ENCODE peak calls at places on chromosomes 2 and 18, in four cellular contexts. One of them, this sample, is unnamed. For H3K4me1 and H3K36me3, the result is how much of the 10 kb centered on the place peaks cover.

GRCh38 chr18:27599202-27599829 is 414.2 kb upstream of the CHST9 start:
- DNase-seq in CD8-positive, alpha-beta T cell: no peak
- DNase-seq in psoas muscle: peak
- DNase-seq in upper lobe of right lung: no peak
- DNase-seq in this sample: no peak

GRCh38 chr2:214130115-214130514 is 280.7 kb upstream of the VWC2L start:
- DNase-seq in CD8-positive, alpha-beta T cell: no peak
- DNase-seq in upper lobe of right lung: no peak
- DNase-seq in psoas muscle: no peak
- DNase-seq in this sample: no peak

GRCh38 chr2:172285010-172285621 is 142.3 kb upstream of the ITGA6 start:
- DNase-seq in psoas muscle: no peak
- DNase-seq in CD8-positive, alpha-beta T cell: no peak
- DNase-seq in upper lobe of right lung: no peak
- DNase-seq in this sample: no peak

GRCh38 chr2:74429487-74430451 is 8.2 kb downstream of the WDR54 start:
- DNase-seq in CD8-positive, alpha-beta T cell: no peak
- DNase-seq in upper lobe of right lung: peak
- DNase-seq in psoas muscle: no peak
- DNase-seq in this sample: no peak

GRCh38 chr2:69619725-69620124 is 23.8 kb downstream of the AAK1 start:
- DNase-seq in upper lobe of right lung: no peak
- DNase-seq in CD8-positive, alpha-beta T cell: no peak
- DNase-seq in psoas muscle: no peak
- DNase-seq in this sample: no peak

GRCh38 chr2:129820908-129821307 is 158.6 kb upstream of the RAB6C start:
- DNase-seq in CD8-positive, alpha-beta T cell: no peak
- DNase-seq in psoas muscle: no peak
- DNase-seq in upper lobe of right lung: no peak
- DNase-seq in this sample: no peak

GRCh38 chr18:839224-840079 is 27.4 kb upstream of the YES1 start:
- DNase-seq in CD8-positive, alpha-beta T cell: peak
- DNase-seq in upper lobe of right lung: peak
- DNase-seq in psoas muscle: peak
- DNase-seq in this sample: peak

GRCh38 chr18:55732227-55733106 is 144.5 kb upstream of the TCF4 start:
- DNase-seq in upper lobe of right lung: no peak
- DNase-seq in psoas muscle: no peak
- DNase-seq in CD8-positive, alpha-beta T cell: no peak
- DNase-seq in this sample: no peak

GRCh38 chr18:60246606-60247005 is 126.0 kb downstream of the MC4R start:
- DNase-seq in psoas muscle: no peak
- DNase-seq in CD8-positive, alpha-beta T cell: no peak
- DNase-seq in upper lobe of right lung: no peak
- DNase-seq in this sample: no peak

GRCh38 chr2:178870703-178871102 is 63.5 kb upstream of the TTN start:
- DNase-seq in upper lobe of right lung: no peak
- DNase-seq in psoas muscle: peak
- DNase-seq in CD8-positive, alpha-beta T cell: no peak
- DNase-seq in this sample: no peak

GRCh38 chr2:210477496-210477895 is 937 bp upstream of the LANCL1 start:
- DNase-seq in CD8-positive, alpha-beta T cell: no peak
- DNase-seq in psoas muscle: no peak
- DNase-seq in upper lobe of right lung: no peak
- DNase-seq in this sample: no peak

GRCh38 chr2:146665801-146666200 is 1179.0 kb upstream of the ACVR2A start:
- DNase-seq in psoas muscle: no peak
- DNase-seq in CD8-positive, alpha-beta T cell: no peak
- DNase-seq in upper lobe of right lung: no peak
- DNase-seq in this sample: no peak

GRCh38 chr18:47935321-47935720 is 4.9 kb upstream of the SMAD2 start:
- DNase-seq in CD8-positive, alpha-beta T cell: no peak
- DNase-seq in upper lobe of right lung: no peak
- DNase-seq in psoas muscle: no peak
- DNase-seq in this sample: no peak

GRCh38 chr18:78586596-78586995 is 393.0 kb upstream of the SALL3 start:
- DNase-seq in CD8-positive, alpha-beta T cell: no peak
- DNase-seq in psoas muscle: no peak
- DNase-seq in upper lobe of right lung: no peak
- DNase-seq in this sample: no peak

GRCh38 chr2:66596229-66596628 is 161.3 kb downstream of the MEIS1 start:
- DNase-seq in psoas muscle: no peak
- DNase-seq in upper lobe of right lung: no peak
- DNase-seq in CD8-positive, alpha-beta T cell: no peak
- DNase-seq in this sample: no peak

GRCh38 chr2:45946023-45946422 is 294.5 kb downstream of the PRKCE start:
- DNase-seq in CD8-positive, alpha-beta T cell: no peak
- DNase-seq in upper lobe of right lung: no peak
- DNase-seq in psoas muscle: no peak
- DNase-seq in this sample: no peak

GRCh38 chr2:8264981-8265380 is 416.9 kb upstream of the ID2 start:
- DNase-seq in psoas muscle: no peak
- DNase-seq in CD8-positive, alpha-beta T cell: no peak
- DNase-seq in upper lobe of right lung: no peak
- DNase-seq in this sample: no peak

GRCh38 chr2:65722028-65722427 is 289.6 kb upstream of the SPRED2 start:
- DNase-seq in psoas muscle: peak
- DNase-seq in upper lobe of right lung: no peak
- DNase-seq in CD8-positive, alpha-beta T cell: no peak
- DNase-seq in this sample: no peak

GRCh38 chr18:24200494-24200893 is 61.6 kb downstream of the CABYR start:
- DNase-seq in upper lobe of right lung: no peak
- DNase-seq in CD8-positive, alpha-beta T cell: no peak
- DNase-seq in psoas muscle: no peak
- DNase-seq in this sample: no peak

GRCh38 chr2:216017365-216017764 is 4.0 kb upstream of the MREG start:
- DNase-seq in psoas muscle: no peak
- DNase-seq in upper lobe of right lung: no peak
- DNase-seq in CD8-positive, alpha-beta T cell: no peak
- DNase-seq in this sample: peak

GRCh38 chr2:179596018-179596417 is 265.4 kb downstream of the ZNF385B start:
- DNase-seq in CD8-positive, alpha-beta T cell: no peak
- DNase-seq in upper lobe of right lung: no peak
- DNase-seq in psoas muscle: no peak
- DNase-seq in this sample: no peak

GRCh38 chr2:226911932-226912331 is 76.1 kb downstream of the RHBDD1 start:
- DNase-seq in CD8-positive, alpha-beta T cell: no peak
- DNase-seq in psoas muscle: no peak
- DNase-seq in upper lobe of right lung: no peak
- DNase-seq in this sample: no peak

GRCh38 chr2:83305758-83306378 is 1153.2 kb downstream of the SUCLG1 start:
- DNase-seq in CD8-positive, alpha-beta T cell: no peak
- DNase-seq in psoas muscle: no peak
- DNase-seq in upper lobe of right lung: no peak
- DNase-seq in this sample: no peak

GRCh38 chr2:206556357-206556949 is 85.8 kb upstream of the FAM237A start:
- DNase-seq in upper lobe of right lung: no peak
- DNase-seq in CD8-positive, alpha-beta T cell: no peak
- DNase-seq in psoas muscle: no peak
- DNase-seq in this sample: no peak

GRCh38 chr2:18637196-18637595 is 47.8 kb upstream of the NT5C1B start:
- DNase-seq in upper lobe of right lung: no peak
- DNase-seq in psoas muscle: no peak
- DNase-seq in CD8-positive, alpha-beta T cell: no peak
- DNase-seq in this sample: no peak

GRCh38 chr2:145027073-145027459 is 507.1 kb upstream of the ZEB2 start:
- DNase-seq in CD8-positive, alpha-beta T cell: no peak
- DNase-seq in psoas muscle: no peak
- DNase-seq in upper lobe of right lung: no peak
- DNase-seq in this sample: no peak

GRCh38 chr18:67770520-67770919 is 254.0 kb upstream of the DSEL start:
- DNase-seq in CD8-positive, alpha-beta T cell: no peak
- DNase-seq in psoas muscle: no peak
- DNase-seq in upper lobe of right lung: no peak
- DNase-seq in this sample: no peak

GRCh38 chr2:139031722-139032121 is 251.5 kb upstream of the NXPH2 start:
- DNase-seq in upper lobe of right lung: no peak
- DNase-seq in CD8-positive, alpha-beta T cell: no peak
- DNase-seq in psoas muscle: no peak
- DNase-seq in this sample: no peak

GRCh38 chr2:118654945-118655344 is 192.5 kb downstream of the EN1 start:
- DNase-seq in psoas muscle: no peak
- DNase-seq in CD8-positive, alpha-beta T cell: no peak
- DNase-seq in upper lobe of right lung: no peak
- DNase-seq in this sample: no peak

GRCh38 chr2:29706171-29706690 is 215.2 kb downstream of the ALK start:
- DNase-seq in psoas muscle: no peak
- DNase-seq in CD8-positive, alpha-beta T cell: no peak
- DNase-seq in upper lobe of right lung: no peak
- DNase-seq in this sample: no peak

DNA sequence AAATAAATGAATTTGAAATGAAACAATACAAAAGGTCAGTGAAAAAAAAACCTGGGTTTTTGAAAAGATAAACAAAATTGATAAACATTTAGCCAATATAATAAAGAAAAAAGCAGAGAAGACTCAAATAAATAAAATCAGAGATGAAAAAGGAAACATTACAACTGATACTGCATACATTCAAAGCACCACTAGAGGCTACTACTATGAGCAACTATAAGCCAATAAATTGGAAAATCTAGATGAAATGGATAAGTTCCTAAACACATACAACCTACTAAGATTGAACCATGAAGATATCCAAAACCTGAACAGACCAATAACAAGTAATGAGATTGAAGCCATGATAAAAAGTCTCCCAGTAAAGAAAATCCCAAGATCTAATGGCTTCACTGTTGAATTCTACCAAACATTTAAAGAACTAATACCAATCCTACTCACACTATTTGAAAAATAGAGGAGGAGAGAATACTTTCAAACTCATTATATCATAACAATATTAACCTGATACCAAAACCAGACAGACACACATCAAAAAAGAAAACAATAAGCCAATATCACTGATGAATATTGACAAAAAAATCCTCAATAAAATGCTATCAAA is 80.8 kb upstream of the CERS6 start:
- DNase-seq in CD8-positive, alpha-beta T cell: no peak
- DNase-seq in upper lobe of right lung: no peak
- DNase-seq in psoas muscle: no peak
- DNase-seq in this sample: no peak
- TF ChIP-seq CTCF in CD8-positive, alpha-beta T cell: peak
- TF ChIP-seq CTCF in upper lobe of right lung: peak
- TF ChIP-seq CTCF in psoas muscle: peak
- TF ChIP-seq CTCF in this sample: peak

GRCh38 chr2:68250196-68250595 is 2.1 kb downstream of the PPP3R1 start:
- DNase-seq in psoas muscle: no peak
- DNase-seq in upper lobe of right lung: no peak
- DNase-seq in CD8-positive, alpha-beta T cell: no peak
- DNase-seq in this sample: no peak
- H3K4me1 ChIP-seq in psoas muscle: half or more
- H3K4me1 ChIP-seq in upper lobe of right lung: half or more
- H3K4me1 ChIP-seq in CD8-positive, alpha-beta T cell: half or more
- H3K4me1 ChIP-seq in this sample: under half

GRCh38 chr2:203438528-203438927 is 96.6 kb downstream of the RAPH1 start:
- DNase-seq in psoas muscle: no peak
- DNase-seq in upper lobe of right lung: no peak
- DNase-seq in CD8-positive, alpha-beta T cell: no peak
- DNase-seq in this sample: no peak

GRCh38 chr2:203444738-203445137 is 90.4 kb downstream of the RAPH1 start:
- DNase-seq in upper lobe of right lung: no peak
- DNase-seq in psoas muscle: no peak
- DNase-seq in CD8-positive, alpha-beta T cell: no peak
- DNase-seq in this sample: no peak

GRCh38 chr2:203440671-203441070 is 94.4 kb downstream of the RAPH1 start:
- DNase-seq in psoas muscle: no peak
- DNase-seq in upper lobe of right lung: no peak
- DNase-seq in CD8-positive, alpha-beta T cell: no peak
- DNase-seq in this sample: no peak

GRCh38 chr2:203442463-203442862 is 92.6 kb downstream of the RAPH1 start:
- DNase-seq in psoas muscle: no peak
- DNase-seq in CD8-positive, alpha-beta T cell: no peak
- DNase-seq in upper lobe of right lung: no peak
- DNase-seq in this sample: no peak

GRCh38 chr2:203441463-203441862 is 93.6 kb downstream of the RAPH1 start:
- DNase-seq in CD8-positive, alpha-beta T cell: no peak
- DNase-seq in upper lobe of right lung: no peak
- DNase-seq in psoas muscle: no peak
- DNase-seq in this sample: no peak
- H3K36me3 ChIP-seq in CD8-positive, alpha-beta T cell: under half
- H3K36me3 ChIP-seq in upper lobe of right lung: half or more
- H3K36me3 ChIP-seq in psoas muscle: under half
- H3K36me3 ChIP-seq in this sample: under half

GRCh38 chr2:61398413-61398812 is 72.5 kb downstream of the USP34 start:
- DNase-seq in upper lobe of right lung: no peak
- DNase-seq in psoas muscle: no peak
- DNase-seq in CD8-positive, alpha-beta T cell: no peak
- DNase-seq in this sample: no peak

DNA sequence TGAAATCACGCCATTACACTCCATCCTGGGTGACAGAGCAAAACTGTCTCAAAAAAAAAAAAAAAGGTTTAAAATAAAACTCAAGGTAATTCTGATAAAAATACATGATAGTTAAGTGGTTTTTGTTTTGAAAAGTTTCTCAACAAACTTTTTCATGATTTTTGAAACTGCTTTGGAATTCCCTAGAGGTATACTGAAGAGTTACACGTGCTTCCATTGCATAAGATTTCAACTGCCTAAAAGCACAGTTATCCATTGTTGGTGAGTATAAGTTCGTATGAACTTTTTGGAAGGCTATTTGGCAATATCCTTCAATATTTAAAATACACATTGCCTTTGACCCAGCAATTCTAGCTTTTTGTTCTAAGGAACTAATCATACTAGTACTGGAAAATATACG is 74.9 kb downstream of the USP34 start:
- DNase-seq in psoas muscle: no peak
- DNase-seq in upper lobe of right lung: no peak
- DNase-seq in CD8-positive, alpha-beta T cell: no peak
- DNase-seq in this sample: no peak
- TF ChIP-seq CTCF in psoas muscle: no peak
- TF ChIP-seq CTCF in upper lobe of right lung: peak
- TF ChIP-seq CTCF in CD8-positive, alpha-beta T cell: no peak
- TF ChIP-seq CTCF in this sample: no peak

DNA sequence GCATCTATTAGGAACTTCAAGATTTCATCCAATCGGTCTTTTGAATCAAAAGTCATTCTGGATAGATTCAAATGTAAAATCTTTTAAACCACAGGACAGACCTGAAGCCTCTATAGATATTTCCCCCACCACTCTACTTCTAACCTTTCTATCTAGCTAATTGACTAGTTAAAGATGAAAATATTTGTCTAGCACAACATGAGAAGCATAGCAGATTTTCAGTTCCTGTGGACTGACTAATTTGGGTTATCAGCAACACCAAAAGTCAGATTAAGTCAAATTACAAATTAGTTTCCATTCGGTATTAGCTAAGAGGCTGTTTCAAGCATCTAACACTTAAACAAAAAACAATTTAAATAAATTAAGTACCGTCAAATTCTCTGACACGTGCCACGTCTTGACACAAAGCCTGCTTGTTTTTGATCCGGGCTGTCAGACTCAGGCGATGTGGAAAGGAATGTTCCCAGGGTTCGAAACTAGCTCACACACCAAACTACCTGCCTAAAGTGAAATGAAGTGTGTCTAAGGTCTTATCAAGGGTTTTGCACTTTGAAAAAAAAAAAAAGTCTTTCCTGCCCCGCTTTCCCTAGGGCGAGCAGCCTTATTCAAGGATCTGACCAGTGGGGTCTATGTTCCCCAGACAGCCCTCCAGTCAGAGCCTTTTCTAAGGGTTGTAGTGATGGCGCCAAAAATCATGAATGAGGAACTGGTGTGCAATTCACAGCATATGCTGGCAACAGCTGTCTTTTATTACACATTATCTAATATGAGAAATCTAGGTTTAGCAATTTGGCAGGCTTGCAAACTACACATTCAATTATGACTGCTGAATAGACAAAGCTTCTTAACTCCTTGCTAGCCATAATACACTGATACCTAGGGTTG is 4.7 kb downstream of the CYTIP start:
- DNase-seq in CD8-positive, alpha-beta T cell: no peak
- DNase-seq in psoas muscle: no peak
- DNase-seq in upper lobe of right lung: no peak
- DNase-seq in this sample: no peak
- H3K4me1 ChIP-seq in CD8-positive, alpha-beta T cell: under half
- H3K4me1 ChIP-seq in psoas muscle: under half
- H3K4me1 ChIP-seq in upper lobe of right lung: under half
- H3K4me1 ChIP-seq in this sample: under half